ENCODE peak calls at places on chromosome 2, in ten cellular contexts. C, L, V, T, S, Q, I, H, E and N are unnamed samples.
A peak's percentile ranks its signal among the peaks of the same experiment; 100 is the strongest.

GRCh38 chr2:219122197-219122965 is 38.2 kb downstream of the NHEJ1 start:
- DNase-seq in C (no peak), L (no peak), V (no peak), T (no peak), S (no peak), Q (no peak), I (no peak), H (no peak), E (no peak), N (no peak)

GRCh38 chr2:152558174-152559091 is 158.8 kb downstream of the PRPF40A start:
- DNase-seq in C (no peak), L (no peak), V (peak; percentile 49), T (no peak), S (no peak), Q (no peak), I (peak; percentile 92), H (no peak), E (no peak), N (peak; percentile 94)

GRCh38 chr2:19319064-19319463 is 39.4 kb downstream of the OSR1 start:
- DNase-seq in C (no peak), L (no peak), V (no peak), T (no peak), S (no peak), Q (no peak), I (no peak), H (no peak), E (no peak), N (no peak)

GRCh38 chr2:53941749-53942148 is 29.0 kb downstream of the PSME4 start:
- DNase-seq in C (no peak), L (no peak), V (no peak), T (no peak), S (no peak), Q (no peak), I (no peak), H (no peak), E (no peak), N (no peak)

GRCh38 chr2:85058619-85058941 is 74.6 kb upstream of the TCF7L1 start:
- DNase-seq in C (no peak), L (no peak), V (no peak), T (no peak), S (no peak), Q (no peak), I (no peak), H (no peak), E (no peak), N (no peak)

GRCh38 chr2:102057502-102058292 is 65.9 kb downstream of the IL1R2 start:
- DNase-seq in C (no peak), L (no peak), V (no peak), T (no peak), S (no peak), Q (no peak), I (no peak), H (no peak), E (no peak), N (no peak)

GRCh38 chr2:129717560-129718128 is 261.8 kb upstream of the RAB6C start:
- DNase-seq in C (no peak), L (no peak), V (no peak), T (no peak), S (no peak), Q (no peak), I (no peak), H (no peak), E (no peak), N (no peak)

GRCh38 chr2:229725716-229726346 is 11.5 kb upstream of the DNER start:
- DNase-seq in C (no peak), L (no peak), V (no peak), T (no peak), S (no peak), Q (peak; percentile 42), I (peak; percentile 91), H (no peak), E (no peak), N (peak; percentile 54)

GRCh38 chr2:235675678-235676535 is 182.1 kb downstream of the AGAP1 start:
- DNase-seq in C (no peak), L (no peak), V (no peak), T (no peak), S (no peak), Q (no peak), I (peak; percentile 23), H (no peak), E (no peak), N (peak; percentile 26)